ENCODE peak calls at places on chromosomes 2 and 18, in seven cellular contexts. P is HL-60; L is HCT116; U is fibroblast of mammary gland; I is ovary; T is CD4-positive, alpha-beta T cell; M is heart right ventricle. V is an unnamed sample.

GRCh38 chr2:27016801-27017325 is 15.9 kb upstream of the TMEM214 start:
- DNase-seq in P (no peak), L (peak), U (peak), I (peak), T (peak), M (no peak), V (no peak)

GRCh38 chr2:134141598-134142340 is 112.1 kb upstream of the MGAT5 start:
- DNase-seq in P (no peak), L (no peak), U (no peak), I (no peak), T (no peak), M (no peak), V (no peak)

GRCh38 chr2:150346806-150347205 is 140.7 kb downstream of the RND3 start:
- DNase-seq in P (no peak), L (no peak), U (no peak), I (no peak), T (no peak), M (no peak), V (no peak)

GRCh38 chr2:120702061-120702460 is 33.6 kb upstream of the GLI2 start:
- DNase-seq in P (no peak), L (no peak), U (peak), I (no peak), T (no peak), M (no peak), V (no peak)

GRCh38 chr18:3452750-3453539 is 3.0 kb downstream of the TGIF1 start:
- DNase-seq in P (no peak), L (no peak), U (peak), I (peak), T (no peak), M (no peak), V (no peak)

GRCh38 chr2:239294571-239295054 is 106.2 kb downstream of the HDAC4 start:
- DNase-seq in P (no peak), L (no peak), U (no peak), I (peak), T (no peak), M (no peak), V (peak)

GRCh38 chr2:134362152-134362653 is 108.3 kb downstream of the MGAT5 start:
- DNase-seq in P (no peak), L (no peak), U (no peak), I (no peak), T (no peak), M (no peak), V (no peak)

GRCh38 chr2:23414106-23414505 is 29.1 kb downstream of the KLHL29 start:
- DNase-seq in P (no peak), L (no peak), U (no peak), I (no peak), T (no peak), M (no peak), V (no peak)

GRCh38 chr2:120399889-120400240 is 53.9 kb downstream of the INHBB start:
- DNase-seq in P (no peak), L (no peak), U (no peak), I (no peak), T (no peak), M (no peak), V (no peak)

GRCh38 chr2:103459302-103459701 is 697.5 kb downstream of the TMEM182 start:
- DNase-seq in P (no peak), L (no peak), U (no peak), I (no peak), T (no peak), M (no peak), V (no peak)

GRCh38 chr2:151657667-151658076 is 76.6 kb downstream of the NEB start:
- DNase-seq in P (no peak), L (no peak), U (peak), I (no peak), T (no peak), M (no peak), V (no peak)

GRCh38 chr2:42360493-42360889 is 526 bp downstream of the COX7A2L start:
- DNase-seq in P (peak), L (no peak), U (no peak), I (no peak), T (no peak), M (no peak), V (no peak)

GRCh38 chr2:221850076-221850475 is 278.0 kb upstream of the EPHA4 start:
- DNase-seq in P (no peak), L (no peak), U (no peak), I (no peak), T (no peak), M (no peak), V (no peak)

GRCh38 chr18:75162467-75162866 is 46.5 kb downstream of the PTGR3 start:
- DNase-seq in P (no peak), L (no peak), U (peak), I (no peak), T (no peak), M (no peak), V (peak)

GRCh38 chr2:84906108-84906899 is 848 bp downstream of the TMSB10 start:
- DNase-seq in P (no peak), L (no peak), U (peak), I (peak), T (peak), M (peak), V (no peak)

GRCh38 chr2:65813772-65814171 is 381.4 kb upstream of the SPRED2 start:
- DNase-seq in P (no peak), L (no peak), U (no peak), I (no peak), T (no peak), M (no peak), V (no peak)

GRCh38 chr2:137881711-137882110 is 82.6 kb upstream of the HNMT start:
- DNase-seq in P (no peak), L (no peak), U (no peak), I (no peak), T (no peak), M (no peak), V (no peak)

GRCh38 chr2:137888845-137889244 is 75.4 kb upstream of the HNMT start:
- DNase-seq in P (no peak), L (peak), U (peak), I (peak), T (no peak), M (peak), V (no peak)

DNA sequence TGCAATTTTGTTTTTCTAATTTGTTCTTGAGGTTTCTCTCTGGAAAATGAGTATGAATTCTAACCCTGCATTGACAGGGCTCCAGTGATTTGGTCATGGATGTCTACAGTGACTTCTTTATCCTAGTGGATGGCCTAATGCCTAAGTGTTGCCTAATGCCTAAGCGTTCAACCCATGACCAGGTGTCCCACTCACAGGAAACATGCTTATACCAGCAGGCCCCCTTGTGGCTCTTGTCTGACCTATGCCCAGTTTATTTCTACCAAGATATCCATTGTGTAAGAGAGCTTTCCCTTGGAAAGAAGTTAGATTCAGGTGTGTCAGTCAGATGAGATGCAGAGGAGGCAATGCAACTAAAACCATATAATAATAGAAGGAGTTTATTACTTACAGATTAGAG is 77.8 kb upstream of the HNMT start:
- DNase-seq in P (no peak), L (peak), U (no peak), I (no peak), T (no peak), M (no peak), V (no peak)
- TF ChIP-seq CTCF in P (no peak), L (peak), U (no peak), I (no peak), T (no peak), M (no peak), V (no peak)

DNA sequence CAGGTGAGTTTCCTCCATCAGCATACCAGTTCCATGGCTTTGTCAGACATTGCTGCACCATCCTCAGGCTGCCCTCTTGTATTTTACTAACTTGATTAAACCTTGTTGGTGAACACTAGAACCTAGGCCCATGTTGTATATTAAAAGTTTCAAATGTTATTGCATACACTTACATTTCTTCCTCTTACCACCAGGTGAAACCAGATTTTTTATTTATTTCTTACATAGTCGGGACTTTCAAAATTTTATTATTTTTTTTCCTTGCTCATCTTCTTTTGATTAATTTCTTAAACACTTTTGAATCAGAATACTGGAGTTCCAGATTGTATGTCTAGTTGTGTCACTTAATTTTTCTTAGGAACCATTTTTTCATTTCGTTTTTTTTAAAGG is 5.9 kb downstream of the CERS6 start:
- DNase-seq in P (no peak), L (no peak), U (no peak), I (no peak), T (no peak), M (no peak), V (no peak)
- TF ChIP-seq CTCF in P (no peak), L (peak), U (no peak), I (no peak), T (no peak), M (no peak), V (no peak)

GRCh38 chr2:62801814-62802524 is 96.5 kb downstream of the EHBP1 start:
- DNase-seq in P (no peak), L (no peak), U (no peak), I (no peak), T (no peak), M (no peak), V (no peak)
- TF ChIP-seq CTCF in P (no peak), L (peak), U (peak), I (no peak), T (no peak), M (no peak), V (no peak)

DNA sequence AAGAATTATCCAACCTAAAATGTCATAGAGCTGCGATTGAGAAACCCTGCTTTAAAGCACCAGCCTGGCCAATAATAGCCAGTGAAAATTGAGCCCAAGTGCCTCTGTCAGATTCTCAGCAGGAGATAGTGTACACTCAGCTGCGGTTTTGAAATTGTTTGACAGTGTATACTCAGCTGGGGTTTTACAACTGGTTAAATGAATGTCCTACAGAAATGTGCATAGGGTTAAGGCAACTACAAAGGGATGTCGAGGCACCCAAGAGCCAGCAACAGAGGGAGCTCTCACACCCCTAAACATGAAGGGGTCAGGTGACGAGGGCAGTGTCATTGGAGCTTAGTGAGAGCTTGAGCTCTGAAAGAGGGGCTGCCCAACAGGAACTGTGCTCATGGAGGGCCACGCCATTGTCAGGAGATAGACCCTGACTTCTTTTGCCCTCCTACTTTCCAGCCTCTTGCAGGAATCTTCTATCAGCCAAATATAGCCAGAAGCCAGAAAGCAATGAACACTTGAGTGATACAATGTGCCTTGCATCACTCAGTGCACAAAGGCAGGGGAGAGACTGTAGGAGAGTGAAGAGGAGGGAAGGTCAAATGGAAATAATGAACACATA is 15.1 kb downstream of the ACTG2 start:
- DNase-seq in P (no peak), L (no peak), U (peak), I (no peak), T (peak), M (no peak), V (no peak)
- TF ChIP-seq CTCF in P (no peak), L (peak), U (peak), I (no peak), T (peak), M (no peak), V (no peak)

DNA sequence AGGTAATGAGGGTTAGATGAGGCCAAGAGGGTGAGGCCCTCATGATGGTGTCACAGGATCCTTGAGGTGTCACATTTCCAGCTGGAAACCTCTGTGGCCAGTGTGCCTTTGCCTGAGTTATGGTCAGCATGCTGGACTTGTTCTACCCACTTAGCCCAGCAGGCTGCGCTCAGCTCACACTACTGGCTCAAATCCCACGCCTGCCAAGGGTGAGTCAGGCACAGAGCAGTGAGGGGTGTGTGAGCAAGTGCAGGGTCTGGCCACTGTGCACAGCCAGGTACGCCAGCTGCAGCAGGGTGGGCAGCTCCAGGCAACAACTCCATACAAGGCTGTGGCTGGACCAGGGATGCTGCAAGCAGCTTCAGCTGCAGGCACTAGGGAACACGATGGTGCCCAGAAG is 616.6 kb upstream of the FSHR start:
- DNase-seq in P (no peak), L (no peak), U (peak), I (no peak), T (no peak), M (peak), V (no peak)
- TF ChIP-seq CTCF in P (no peak), L (peak), U (peak), I (no peak), T (no peak), M (peak), V (no peak)

V was measured in gastrocnemius medialis.